ENCODE peak calls at places on chromosome 17, in six cellular contexts. Y is NCI-H1436, U is activated T-helper 1 cell treated with Interleukin-2 at 50 U/mL for 16 hours, E is posterior cingulate gyrus, M is caudate nucleus, V is choroid plexus epithelial cell. R is an unnamed sample.

GRCh38 chr17:80202197-80202596 is 17.9 kb downstream of the SGSH start:
- DNase-seq in E (no peak), U (no peak), Y (no peak), V (no peak), M (no peak), R (no peak)

GRCh38 chr17:40355123-40355803 is 9.3 kb downstream of the GJD3 start:
- DNase-seq in U (peak; percentile 66), M (peak; percentile 19), Y (peak; percentile 64), E (peak; percentile 93), V (peak; percentile 66), R (peak; percentile 33)

GRCh38 chr17:35239823-35240222 is 3.0 kb upstream of the SLFN5 start:
- DNase-seq in M (no peak), V (no peak), E (no peak), U (no peak), Y (no peak), R (no peak)

GRCh38 chr17:36501963-36502362 is 15.5 kb downstream of the ZNHIT3 start:
- DNase-seq in U (no peak), E (no peak), Y (no peak), V (no peak), M (no peak), R (no peak)

GRCh38 chr17:20116683-20117309 is 107.6 kb downstream of the SPECC1 start:
- DNase-seq in E (no peak), Y (peak; percentile 77), U (peak; percentile 9), V (peak; percentile 66), M (peak; percentile 19), R (no peak)

GRCh38 chr17:66032082-66032712 is 159.7 kb downstream of the CEP112 start:
- DNase-seq in Y (no peak), V (no peak), M (no peak), U (no peak), E (no peak), R (no peak)

GRCh38 chr17:54900457-54901229 is at the start of gene TOM1L1:
- DNase-seq in V (peak; percentile 50), U (peak; percentile 1), E (peak; percentile 94), M (peak; percentile 42), Y (peak; percentile 94), R (peak; percentile 35)

GRCh38 chr17:76816590-76817135 is 51.5 kb upstream of the MGAT5B start:
- DNase-seq in E (peak; percentile 90), V (peak; percentile 76), M (peak; percentile 11), U (peak; percentile 32), Y (peak; percentile 85), R (no peak)

GRCh38 chr17:57563968-57564367 is 181.1 kb downstream of the CCDC182 start:
- DNase-seq in Y (no peak), M (peak; percentile 17), U (no peak), V (no peak), E (no peak), R (no peak)

GRCh38 chr17:33118391-33118790 is 126.7 kb downstream of the SPACA3 start:
- DNase-seq in V (no peak), Y (no peak), U (no peak), M (no peak), E (no peak), R (no peak)

GRCh38 chr17:74012465-74012864 is 191.0 kb upstream of the RPL38 start:
- DNase-seq in Y (no peak), E (no peak), M (no peak), V (no peak), U (peak; percentile 18), R (no peak)

GRCh38 chr17:37683454-37683984 is 40.3 kb upstream of the DDX52 start:
- DNase-seq in V (no peak), U (no peak), Y (no peak), E (no peak), M (no peak), R (no peak)

GRCh38 chr17:2700031-2700490 is 11.5 kb downstream of the CLUH start:
- DNase-seq in Y (no peak), U (no peak), V (no peak), E (peak; percentile 58), M (no peak), R (no peak)

GRCh38 chr17:43449470-43450202 is 34.1 kb upstream of the DHX8 start:
- DNase-seq in V (no peak), Y (no peak), U (no peak), M (no peak), E (no peak), R (no peak)

GRCh38 chr17:32265192-32265895 is at the start of gene RHBDL3:
- DNase-seq in V (no peak), Y (peak; percentile 48), E (no peak), U (no peak), M (no peak), R (no peak)

GRCh38 chr17:66654341-66654740 is 180.6 kb upstream of the CACNG5 start:
- DNase-seq in M (no peak), E (no peak), U (no peak), V (peak; percentile 76), Y (no peak), R (no peak)

GRCh38 chr17:72125742-72126141 is 4.9 kb downstream of the SOX9 start:
- DNase-seq in M (no peak), U (no peak), V (no peak), E (no peak), Y (no peak), R (no peak)

GRCh38 chr17:15262291-15263205 is 2.6 kb downstream of the PMP22 start:
- DNase-seq in Y (no peak), U (no peak), M (peak; percentile 79), V (peak; percentile 82), E (peak; percentile 91), R (peak; percentile 67)

GRCh38 chr17:80631142-80632045 is 86.8 kb downstream of the RPTOR start:
- DNase-seq in V (no peak), Y (no peak), E (no peak), U (no peak), M (no peak), R (no peak)

GRCh38 chr17:77546772-77547201 is 406.0 kb downstream of the SEC14L1 start:
- DNase-seq in U (no peak), E (peak; percentile 67), M (no peak), V (no peak), Y (peak; percentile 92), R (no peak)

GRCh38 chr17:18353541-18353940 is 9.8 kb downstream of the SHMT1 start:
- DNase-seq in V (no peak), M (no peak), U (no peak), E (no peak), Y (no peak), R (no peak)

GRCh38 chr17:17300624-17301568 is 2.3 kb upstream of the NT5M start:
- DNase-seq in V (peak; percentile 53), E (peak; percentile 76), M (no peak), U (no peak), Y (no peak), R (no peak)

GRCh38 chr17:3843935-3844516 is 2.0 kb downstream of the NCBP3 start:
- DNase-seq in E (no peak), U (peak; percentile 25), V (peak; percentile 62), M (no peak), Y (peak; percentile 6), R (no peak)

GRCh38 chr17:38324732-38325131 is 19.0 kb downstream of the GPR179 start:
- DNase-seq in Y (no peak), E (no peak), M (no peak), V (no peak), U (no peak), R (no peak)

GRCh38 chr17:66655861-66656260 is 179.1 kb upstream of the CACNG5 start:
- DNase-seq in E (no peak), M (no peak), U (no peak), Y (no peak), V (peak; percentile 55), R (peak; percentile 14)

GRCh38 chr17:10121971-10122707 is 76.3 kb downstream of the GAS7 start:
- DNase-seq in V (no peak), E (no peak), Y (no peak), U (no peak), M (no peak), R (no peak)

GRCh38 chr17:32958418-32958817 is 30.5 kb downstream of the TMEM98 start:
- DNase-seq in U (no peak), M (no peak), V (no peak), E (no peak), Y (no peak), R (no peak)

GRCh38 chr17:1997146-1997586 is 28.0 kb downstream of the RTN4RL1 start:
- DNase-seq in Y (no peak), V (no peak), E (no peak), M (no peak), U (no peak), R (no peak)

GRCh38 chr17:1043601-1044251 is 46.8 kb downstream of the TIMM22 start:
- DNase-seq in Y (peak; percentile 35), E (peak; percentile 58), V (peak; percentile 55), U (no peak), M (no peak), R (peak; percentile 54)

GRCh38 chr17:17057057-17057551 is 14.8 kb downstream of the MPRIP start:
- DNase-seq in V (no peak), U (no peak), E (no peak), Y (no peak), M (no peak), R (no peak)

GRCh38 chr17:39352986-39353385 is 48.4 kb downstream of the FBXL20 start:
- DNase-seq in V (no peak), E (no peak), U (no peak), M (no peak), Y (no peak), R (no peak)

GRCh38 chr17:27733771-27734170 is 66.6 kb downstream of the NOS2 start:
- DNase-seq in Y (no peak), V (peak; percentile 3), U (no peak), M (no peak), E (no peak), R (no peak)

R was measured in anterior cingulate cortex.